ENCODE peak calls at places on chromosomes 1 and 21, in seven cellular contexts. R, V, S, M, L, H and U are unnamed samples.

GRCh38 chr1:2289607-2290006 is 61.5 kb downstream of the SKI start:
- DNase-seq in R (no peak), V (no peak), S (no peak), M (no peak), L (no peak), H (no peak), U (no peak)

GRCh38 chr1:224666911-224667310 is 50.8 kb downstream of the CNIH3 start:
- DNase-seq in R (no peak), V (no peak), S (no peak), M (no peak), L (no peak), H (no peak), U (no peak)

GRCh38 chr1:169892819-169893644 is 664 bp downstream of the SCYL3 start:
- DNase-seq in R (no peak), V (peak), S (no peak), M (no peak), L (peak), H (peak), U (no peak)

GRCh38 chr21:17784604-17785402 is 34.4 kb downstream of the C21orf91 start:
- DNase-seq in R (no peak), V (no peak), S (no peak), M (no peak), L (no peak), H (no peak), U (no peak)

GRCh38 chr1:48471603-48472576 is at the start of gene SPATA6:
- DNase-seq in R (peak), V (peak), S (peak), M (peak), L (peak), H (peak), U (peak)

GRCh38 chr1:221712198-221712684 is 29.6 kb downstream of the DUSP10 start:
- DNase-seq in R (no peak), V (peak), S (peak), M (no peak), L (no peak), H (peak), U (no peak)

GRCh38 chr1:110216116-110216515 is 6.0 kb downstream of the KCNC4 start:
- DNase-seq in R (no peak), V (no peak), S (no peak), M (no peak), L (no peak), H (no peak), U (no peak)

GRCh38 chr21:28781602-28782274 is 210.9 kb downstream of the LTN1 start:
- DNase-seq in R (no peak), V (no peak), S (no peak), M (no peak), L (no peak), H (no peak), U (no peak)

GRCh38 chr1:205354259-205354904 is 2.3 kb downstream of the KLHDC8A start:
- DNase-seq in R (peak), V (peak), S (peak), M (peak), L (peak), H (peak), U (no peak)

GRCh38 chr1:8970870-8971337 is 25.2 kb downstream of the CA6 start:
- DNase-seq in R (no peak), V (no peak), S (no peak), M (no peak), L (no peak), H (no peak), U (no peak)